ENCODE peak calls at places on chromosomes 11 and 22, in eight cellular contexts. E is IMR-90, M is breast epithelium, U is A549, Z is endothelial cell of umbilical vein, C is right lobe of liver, T is uterus, S is thyroid gland. O is an unnamed sample.

GRCh38 chr11:103241574-103241973 is 132.3 kb downstream of the DYNC2H1 start:
- DNase-seq in E (no peak), M (no peak), U (no peak), Z (no peak), C (no peak), T (no peak), S (no peak), O (no peak)

GRCh38 chr22:29165336-29166060 is 40.2 kb upstream of the EMID1 start:
- DNase-seq in E (no peak), M (no peak), U (no peak), Z (no peak), C (no peak), T (no peak), S (no peak), O (no peak)

GRCh38 chr11:119169272-119169719 is 771 bp downstream of the NLRX1 start:
- DNase-seq in E (no peak), M (peak), U (peak), Z (peak), C (no peak), T (peak), S (peak), O (peak)

GRCh38 chr22:44575344-44576268 is 77.6 kb upstream of the RTL6 start:
- DNase-seq in E (no peak), M (no peak), U (no peak), Z (no peak), C (no peak), T (no peak), S (no peak), O (no peak)

GRCh38 chr11:1693327-1694063 is 3.5 kb upstream of the KRTAP5-6 start:
- DNase-seq in E (peak), M (peak), U (peak), Z (peak), C (peak), T (peak), S (peak), O (peak)

GRCh38 chr11:8091671-8092070 is 10.7 kb downstream of the TUB start:
- DNase-seq in E (no peak), M (no peak), U (no peak), Z (no peak), C (peak), T (peak), S (no peak), O (no peak)

GRCh38 chr11:79059171-79059570 is 381.7 kb downstream of the TENM4 start:
- DNase-seq in E (no peak), M (no peak), U (no peak), Z (no peak), C (no peak), T (no peak), S (no peak), O (no peak)

GRCh38 chr11:130580372-130580771 is 131.9 kb downstream of the ADAMTS15 start:
- DNase-seq in E (peak), M (peak), U (peak), Z (peak), C (no peak), T (peak), S (no peak), O (no peak)

GRCh38 chr11:119709638-119710346 is 19.2 kb downstream of the NECTIN1 start:
- DNase-seq in E (peak), M (no peak), U (no peak), Z (no peak), C (no peak), T (no peak), S (no peak), O (no peak)

GRCh38 chr11:12640926-12641849 is 33.0 kb upstream of the TEAD1 start:
- DNase-seq in E (no peak), M (no peak), U (no peak), Z (no peak), C (no peak), T (no peak), S (no peak), O (peak)

GRCh38 chr11:43944761-43945311 is 2.4 kb downstream of the C11orf96 start:
- DNase-seq in E (peak), M (no peak), U (peak), Z (peak), C (peak), T (peak), S (no peak), O (peak)

GRCh38 chr11:102421262-102421661 is 31.3 kb downstream of the TMEM123 start:
- DNase-seq in E (no peak), M (no peak), U (no peak), Z (no peak), C (no peak), T (no peak), S (no peak), O (no peak)

GRCh38 chr11:93236741-93237675 is 39.2 kb upstream of the SLC36A4 start:
- DNase-seq in E (peak), M (no peak), U (peak), Z (peak), C (no peak), T (no peak), S (peak), O (peak)

GRCh38 chr11:64146036-64146943 is 19.6 kb downstream of the MACROD1 start:
- DNase-seq in E (peak), M (no peak), U (peak), Z (peak), C (no peak), T (no peak), S (peak), O (no peak)

GRCh38 chr11:104917259-104918112 is 19.2 kb upstream of the CASP12 start:
- DNase-seq in E (no peak), M (no peak), U (no peak), Z (peak), C (no peak), T (no peak), S (no peak), O (no peak)

GRCh38 chr11:114258696-114259095 is 37.5 kb upstream of the NNMT start:
- DNase-seq in E (no peak), M (no peak), U (no peak), Z (no peak), C (peak), T (no peak), S (no peak), O (no peak)

GRCh38 chr11:73388241-73389133 is 12.3 kb downstream of the RELT start:
- DNase-seq in E (no peak), M (no peak), U (no peak), Z (no peak), C (no peak), T (no peak), S (no peak), O (peak)

GRCh38 chr11:96213500-96213899 is 129.5 kb downstream of the MAML2 start:
- DNase-seq in E (peak), M (no peak), U (no peak), Z (peak), C (no peak), T (no peak), S (no peak), O (no peak)

GRCh38 chr11:13480198-13480597 is 15.6 kb downstream of the PTH start:
- DNase-seq in E (no peak), M (no peak), U (no peak), Z (no peak), C (no peak), T (no peak), S (no peak), O (no peak)

GRCh38 chr11:122439911-122440782 is 215.4 kb upstream of the UBASH3B start:
- DNase-seq in E (peak), M (no peak), U (peak), Z (peak), C (peak), T (peak), S (peak), O (peak)

GRCh38 chr11:28820296-28820989 is 712.3 kb downstream of the METTL15 start:
- DNase-seq in E (peak), M (no peak), U (no peak), Z (no peak), C (no peak), T (no peak), S (no peak), O (no peak)

GRCh38 chr11:119734788-119735187 is 5.8 kb upstream of the NECTIN1 start:
- DNase-seq in E (no peak), M (no peak), U (no peak), Z (peak), C (no peak), T (no peak), S (no peak), O (no peak)

GRCh38 chr11:60887531-60887930 is 18.9 kb downstream of the PRPF19 start:
- DNase-seq in E (peak), M (no peak), U (peak), Z (peak), C (no peak), T (peak), S (peak), O (peak)

GRCh38 chr11:76589477-76589876 is 81.1 kb downstream of the LRRC32 start:
- DNase-seq in E (no peak), M (no peak), U (no peak), Z (no peak), C (no peak), T (no peak), S (no peak), O (no peak)

GRCh38 chr22:37176464-37177061 is 11.5 kb downstream of the C1QTNF6 start:
- DNase-seq in E (peak), M (peak), U (no peak), Z (peak), C (peak), T (peak), S (peak), O (peak)

GRCh38 chr11:15690326-15690725 is 575.6 kb downstream of the INSC start:
- DNase-seq in E (no peak), M (no peak), U (no peak), Z (no peak), C (no peak), T (no peak), S (no peak), O (no peak)

GRCh38 chr11:88335284-88335683 is 2.3 kb downstream of the CTSC start:
- DNase-seq in E (no peak), M (no peak), U (no peak), Z (no peak), C (no peak), T (no peak), S (no peak), O (no peak)

GRCh38 chr22:48968201-48968959 is 859.3 kb downstream of the BRD1 start:
- DNase-seq in E (no peak), M (peak), U (no peak), Z (no peak), C (peak), T (no peak), S (no peak), O (peak)

GRCh38 chr11:13942908-13943505 is 19.5 kb upstream of the SPON1 start:
- DNase-seq in E (peak), M (no peak), U (no peak), Z (peak), C (no peak), T (no peak), S (no peak), O (no peak)

GRCh38 chr11:110289472-110289871 is 6.9 kb downstream of the RDX start:
- DNase-seq in E (no peak), M (no peak), U (no peak), Z (no peak), C (no peak), T (no peak), S (no peak), O (peak)

GRCh38 chr11:134668796-134669195 is 256.8 kb upstream of the B3GAT1 start:
- DNase-seq in E (no peak), M (no peak), U (no peak), Z (no peak), C (no peak), T (no peak), S (no peak), O (no peak)

GRCh38 chr11:126197277-126197939 is 14.0 kb downstream of the RPUSD4 start:
- DNase-seq in E (peak), M (no peak), U (no peak), Z (no peak), C (peak), T (no peak), S (no peak), O (no peak)

GRCh38 chr22:21837184-21837979 is 30.1 kb downstream of the MAPK1 start:
- DNase-seq in E (peak), M (peak), U (peak), Z (peak), C (no peak), T (peak), S (peak), O (peak)

GRCh38 chr22:46416537-46417267 is 81.2 kb downstream of the TRMU start:
- DNase-seq in E (no peak), M (no peak), U (no peak), Z (no peak), C (no peak), T (no peak), S (peak), O (no peak)

GRCh38 chr11:11895672-11896071 is 53.9 kb downstream of the USP47 start:
- DNase-seq in E (peak), M (no peak), U (no peak), Z (peak), C (no peak), T (no peak), S (no peak), O (no peak)

GRCh38 chr11:44633641-44634040 is 68.2 kb downstream of the CD82 start:
- DNase-seq in E (no peak), M (no peak), U (no peak), Z (no peak), C (no peak), T (no peak), S (no peak), O (peak)

GRCh38 chr11:6411594-6412031 is 7.3 kb downstream of the APBB1 start:
- DNase-seq in E (no peak), M (no peak), U (no peak), Z (no peak), C (no peak), T (no peak), S (no peak), O (no peak)

GRCh38 chr11:45860348-45860747 is 13.1 kb downstream of the CRY2 start:
- DNase-seq in E (no peak), M (no peak), U (no peak), Z (no peak), C (no peak), T (no peak), S (no peak), O (peak)

GRCh38 chr11:68135161-68135560 is 14.0 kb upstream of the CHKA start:
- DNase-seq in E (no peak), M (no peak), U (no peak), Z (no peak), C (no peak), T (no peak), S (no peak), O (no peak)

GRCh38 chr11:2572491-2573239 is 127.1 kb downstream of the KCNQ1OT1 start:
- DNase-seq in E (no peak), M (no peak), U (no peak), Z (no peak), C (no peak), T (no peak), S (no peak), O (peak)

GRCh38 chr11:97832451-97832850 is 1188.3 kb upstream of the CNTN5 start:
- DNase-seq in E (no peak), M (no peak), U (no peak), Z (no peak), C (no peak), T (no peak), S (no peak), O (no peak)

DNA sequence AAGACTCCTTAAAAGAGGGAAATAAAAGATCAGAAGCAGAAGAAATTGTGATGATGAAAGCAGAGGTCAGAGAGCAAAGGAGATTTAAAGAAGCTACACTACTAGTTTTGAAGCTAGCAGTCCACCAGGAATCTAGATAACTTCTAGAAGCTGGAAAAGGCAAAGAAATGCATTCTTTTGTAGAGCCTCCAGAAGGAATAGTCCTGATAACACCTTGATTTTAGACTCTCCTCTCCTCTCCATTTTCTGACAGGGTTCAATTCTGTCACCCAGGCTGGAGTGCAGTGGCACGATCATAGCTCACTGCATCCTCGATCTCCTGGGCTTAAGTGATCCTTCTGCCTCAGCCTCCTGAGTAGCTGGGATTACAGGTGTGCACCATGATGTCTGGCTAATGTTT is 1187.3 kb upstream of the CNTN5 start:
- DNase-seq in E (no peak), M (no peak), U (no peak), Z (no peak), C (no peak), T (no peak), S (no peak), O (no peak)
- H3K4me3 ChIP-seq in E (no peak), M (no peak), U (no peak), Z (no peak), C (no peak), T (no peak), S (no peak), O (no peak)

DNA sequence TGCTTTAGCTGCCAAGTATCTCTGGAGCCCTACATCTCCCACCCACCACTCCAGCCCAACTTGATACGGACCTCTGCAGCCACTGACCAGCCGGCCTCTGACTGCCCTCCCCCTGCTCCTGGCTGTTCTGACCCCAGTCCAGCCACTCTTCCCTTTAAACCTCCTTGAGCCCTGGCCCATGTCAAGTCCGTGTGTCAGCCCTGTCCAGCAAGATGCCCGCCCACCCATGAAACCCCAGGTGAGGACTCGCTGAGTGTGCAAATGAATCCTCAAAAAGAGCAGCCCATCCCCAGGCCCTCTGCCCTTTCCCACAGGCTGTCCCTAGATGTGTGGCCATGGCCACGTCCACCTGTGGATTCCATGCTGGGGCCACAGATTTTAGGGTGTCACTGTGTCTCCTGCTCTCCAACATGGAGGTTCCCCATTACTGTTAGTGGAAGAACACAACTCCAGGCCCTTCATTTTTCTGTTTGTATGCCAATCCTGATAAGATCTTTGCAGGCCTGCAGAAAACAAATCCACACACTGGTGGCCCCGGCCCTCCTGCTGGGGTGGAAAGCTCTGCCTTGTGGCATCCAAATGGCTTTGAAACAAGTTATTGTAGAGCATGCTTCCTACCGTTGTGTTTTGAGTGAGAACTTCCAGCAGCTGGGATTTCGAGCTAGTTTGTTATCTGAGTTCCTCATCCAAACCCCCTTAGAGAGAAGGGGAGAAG is 22.7 kb upstream of the ADORA2A start:
- DNase-seq in E (no peak), M (no peak), U (no peak), Z (no peak), C (no peak), T (no peak), S (no peak), O (no peak)
- TF ChIP-seq POLR2A in E (no peak), M (no peak), U (no peak), Z (no peak), C (no peak), T (no peak), S (no peak), O (no peak)

DNA sequence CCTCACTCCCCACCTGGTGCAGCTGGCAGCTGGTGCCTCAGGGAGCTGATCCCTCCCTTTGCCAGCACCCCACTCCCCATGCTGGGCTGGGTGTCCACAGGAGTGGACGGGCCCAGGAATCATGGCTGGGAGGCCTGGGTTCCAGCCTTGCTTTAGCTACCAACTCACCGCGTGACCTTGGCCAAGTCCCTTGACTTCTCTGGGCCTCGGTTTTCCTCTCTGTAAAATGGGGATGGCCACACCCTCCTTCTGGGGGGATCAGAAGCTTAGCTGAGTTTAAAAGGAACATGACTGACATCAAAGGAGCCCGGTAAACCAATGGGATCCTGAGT is 116.9 kb downstream of the KIAA1671 start:
- DNase-seq in E (no peak), M (no peak), U (no peak), Z (no peak), C (no peak), T (no peak), S (no peak), O (no peak)
- H3K4me3 ChIP-seq in E (no peak), M (no peak), U (no peak), Z (no peak), C (no peak), T (no peak), S (no peak), O (no peak)

DNA sequence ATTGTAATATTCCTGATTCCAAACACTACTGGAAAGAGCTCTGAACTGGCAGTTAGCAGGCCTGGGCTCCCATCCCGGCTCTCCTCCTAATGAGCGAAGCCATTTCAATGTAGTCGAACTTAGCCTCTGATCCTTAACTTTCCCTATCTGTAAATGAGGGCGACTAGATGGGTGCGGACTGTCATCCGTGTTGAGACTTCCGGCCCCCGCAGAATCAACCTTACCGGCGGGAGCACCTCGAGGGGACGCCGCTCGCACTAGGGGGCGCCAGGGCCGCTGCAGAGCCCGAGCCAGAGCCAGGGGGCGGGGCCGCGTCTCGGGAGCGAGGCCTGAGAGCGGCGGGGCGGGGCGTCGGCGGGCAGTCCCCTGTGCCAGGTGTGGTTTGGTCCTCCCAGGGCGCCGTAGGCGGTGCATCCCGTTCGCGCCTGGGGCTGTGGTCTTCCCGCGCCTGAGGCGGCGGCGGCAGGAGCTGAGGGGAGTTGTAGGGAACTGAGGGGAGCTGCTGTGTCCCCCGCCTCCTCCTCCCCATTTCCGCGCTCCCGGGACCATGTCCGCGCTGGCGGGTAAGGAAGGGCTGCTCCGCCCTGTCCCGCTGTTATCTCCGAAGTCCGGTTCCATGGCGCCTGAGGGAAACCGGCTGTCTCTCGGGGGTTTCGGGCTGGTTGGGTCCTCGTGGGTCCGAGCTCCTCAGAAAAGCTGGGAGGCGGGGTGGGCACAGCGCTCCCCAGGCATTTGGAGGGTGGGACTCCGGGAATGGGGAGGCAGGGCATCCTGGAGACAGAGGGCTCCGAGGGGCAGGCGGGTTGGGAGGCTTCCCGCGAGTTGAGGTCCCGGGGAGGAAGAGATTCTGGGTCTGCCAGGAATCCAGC is at the start of gene LIMK2:
- DNase-seq in E (peak), M (peak), U (peak), Z (peak), C (peak), T (peak), S (peak), O (peak)
- TF ChIP-seq POLR2A in E (no peak), M (peak), U (peak), Z (peak), C (peak), T (peak), S (peak), O (peak)

O was measured in adrenal gland.